ENCODE peak calls at places on chromosomes 11 and 22, in four cellular contexts. One of them, this sample, is unnamed. For H3K4me1, the result is how much of the 10 kb centered on the place peaks cover.

GRCh38 chr11:2377511-2378443 is 667 bp downstream of the CD81 start:
- DNase-seq in lower lobe of right lung: peak
- DNase-seq in IMR-90: peak
- DNase-seq in HepG2: no peak
- DNase-seq in this sample: peak

GRCh38 chr11:27215471-27216267 is 147.3 kb downstream of the CCDC34 start:
- DNase-seq in lower lobe of right lung: peak
- DNase-seq in HepG2: no peak
- DNase-seq in IMR-90: no peak
- DNase-seq in this sample: no peak

GRCh38 chr22:17647996-17648395 is 9.4 kb downstream of the BCL2L13 start:
- DNase-seq in HepG2: no peak
- DNase-seq in lower lobe of right lung: no peak
- DNase-seq in IMR-90: no peak
- DNase-seq in this sample: no peak

GRCh38 chr11:121634889-121635288 is 182.1 kb upstream of the SORL1-AS1 start:
- DNase-seq in HepG2: no peak
- DNase-seq in IMR-90: peak
- DNase-seq in lower lobe of right lung: no peak
- DNase-seq in this sample: no peak

GRCh38 chr11:62340269-62340901 is 3.1 kb downstream of the ASRGL1 start:
- DNase-seq in IMR-90: peak
- DNase-seq in HepG2: peak
- DNase-seq in lower lobe of right lung: peak
- DNase-seq in this sample: peak

GRCh38 chr22:33192156-33192555 is 134.0 kb upstream of the SYN3 start:
- DNase-seq in HepG2: no peak
- DNase-seq in lower lobe of right lung: no peak
- DNase-seq in IMR-90: no peak
- DNase-seq in this sample: no peak

GRCh38 chr11:27898166-27898565 is 197.9 kb upstream of the BDNF start:
- DNase-seq in IMR-90: no peak
- DNase-seq in lower lobe of right lung: no peak
- DNase-seq in HepG2: no peak
- DNase-seq in this sample: no peak

GRCh38 chr11:85682330-85683305 is 3.4 kb downstream of the CCDC89 start:
- DNase-seq in HepG2: no peak
- DNase-seq in lower lobe of right lung: peak
- DNase-seq in IMR-90: peak
- DNase-seq in this sample: peak

GRCh38 chr11:81840375-81840774 is 893.3 kb downstream of the FAM181B start:
- DNase-seq in lower lobe of right lung: no peak
- DNase-seq in HepG2: no peak
- DNase-seq in IMR-90: no peak
- DNase-seq in this sample: no peak

GRCh38 chr22:26259510-26259909 is 90.2 kb downstream of the SEZ6L start:
- DNase-seq in IMR-90: peak
- DNase-seq in HepG2: peak
- DNase-seq in lower lobe of right lung: no peak
- DNase-seq in this sample: no peak

GRCh38 chr11:120413480-120413879 is 77.3 kb downstream of the ARHGEF12 start:
- DNase-seq in lower lobe of right lung: no peak
- DNase-seq in IMR-90: peak
- DNase-seq in HepG2: no peak
- DNase-seq in this sample: no peak

GRCh38 chr11:127445476-127445875 is 444.9 kb upstream of the KIRREL3 start:
- DNase-seq in lower lobe of right lung: no peak
- DNase-seq in HepG2: no peak
- DNase-seq in IMR-90: no peak
- DNase-seq in this sample: no peak

GRCh38 chr22:40637181-40638150 is 947 bp upstream of the MRTFA start:
- DNase-seq in HepG2: no peak
- DNase-seq in IMR-90: no peak
- DNase-seq in lower lobe of right lung: peak
- DNase-seq in this sample: peak

GRCh38 chr11:14809466-14809865 is 82.6 kb downstream of the CYP2R1 start:
- DNase-seq in lower lobe of right lung: no peak
- DNase-seq in HepG2: no peak
- DNase-seq in IMR-90: peak
- DNase-seq in this sample: no peak

GRCh38 chr22:29523761-29524160 is 29.8 kb downstream of the THOC5 start:
- DNase-seq in lower lobe of right lung: no peak
- DNase-seq in IMR-90: no peak
- DNase-seq in HepG2: no peak
- DNase-seq in this sample: no peak

GRCh38 chr22:44394246-44395115 is 81.7 kb upstream of the SHISAL1 start:
- DNase-seq in IMR-90: no peak
- DNase-seq in lower lobe of right lung: no peak
- DNase-seq in HepG2: no peak
- DNase-seq in this sample: peak

GRCh38 chr11:129694538-129694937 is 121.1 kb upstream of the TMEM45B start:
- DNase-seq in lower lobe of right lung: no peak
- DNase-seq in IMR-90: no peak
- DNase-seq in HepG2: no peak
- DNase-seq in this sample: no peak

GRCh38 chr11:66904981-66905521 is 48.2 kb downstream of the LRFN4 start:
- DNase-seq in IMR-90: no peak
- DNase-seq in lower lobe of right lung: no peak
- DNase-seq in HepG2: no peak
- DNase-seq in this sample: no peak

GRCh38 chr11:94780432-94780831 is 12.3 kb downstream of the AMOTL1 start:
- DNase-seq in IMR-90: no peak
- DNase-seq in lower lobe of right lung: no peak
- DNase-seq in HepG2: no peak
- DNase-seq in this sample: no peak
- H3K4me1 ChIP-seq in IMR-90: under half
- H3K4me1 ChIP-seq in lower lobe of right lung: half or more
- H3K4me1 ChIP-seq in HepG2: under half
- H3K4me1 ChIP-seq in this sample: under half

GRCh38 chr22:22820076-22820475 is 67.5 kb upstream of the IGLL5 start:
- DNase-seq in HepG2: no peak
- DNase-seq in lower lobe of right lung: no peak
- DNase-seq in IMR-90: no peak
- DNase-seq in this sample: no peak
- H3K27ac ChIP-seq in HepG2: no peak
- H3K27ac ChIP-seq in lower lobe of right lung: peak
- H3K27ac ChIP-seq in IMR-90: no peak
- H3K27ac ChIP-seq in this sample: no peak

GRCh38 chr22:36336246-36337182 is 51.3 kb downstream of the MYH9 start:
- DNase-seq in HepG2: no peak
- DNase-seq in lower lobe of right lung: no peak
- DNase-seq in IMR-90: no peak
- DNase-seq in this sample: no peak

GRCh38 chr22:36340621-36341020 is 47.1 kb downstream of the MYH9 start:
- DNase-seq in HepG2: peak
- DNase-seq in IMR-90: no peak
- DNase-seq in lower lobe of right lung: no peak
- DNase-seq in this sample: no peak

GRCh38 chr22:36341640-36342041 is 46.1 kb downstream of the MYH9 start:
- DNase-seq in HepG2: peak
- DNase-seq in lower lobe of right lung: no peak
- DNase-seq in IMR-90: no peak
- DNase-seq in this sample: no peak

GRCh38 chr22:36337365-36338130 is 50.2 kb downstream of the MYH9 start:
- DNase-seq in HepG2: no peak
- DNase-seq in IMR-90: no peak
- DNase-seq in lower lobe of right lung: no peak
- DNase-seq in this sample: no peak

GRCh38 chr22:36339171-36340065 is 48.3 kb downstream of the MYH9 start:
- DNase-seq in IMR-90: peak
- DNase-seq in lower lobe of right lung: no peak
- DNase-seq in HepG2: no peak
- DNase-seq in this sample: no peak
- H3K4me1 ChIP-seq in IMR-90: half or more
- H3K4me1 ChIP-seq in lower lobe of right lung: half or more
- H3K4me1 ChIP-seq in HepG2: half or more
- H3K4me1 ChIP-seq in this sample: under half

GRCh38 chr11:96112192-96113099 is 188.5 kb upstream of the MTMR2 start:
- DNase-seq in lower lobe of right lung: no peak
- DNase-seq in HepG2: no peak
- DNase-seq in IMR-90: peak
- DNase-seq in this sample: no peak
- H3K27ac ChIP-seq in lower lobe of right lung: peak
- H3K27ac ChIP-seq in HepG2: no peak
- H3K27ac ChIP-seq in IMR-90: peak
- H3K27ac ChIP-seq in this sample: peak

DNA sequence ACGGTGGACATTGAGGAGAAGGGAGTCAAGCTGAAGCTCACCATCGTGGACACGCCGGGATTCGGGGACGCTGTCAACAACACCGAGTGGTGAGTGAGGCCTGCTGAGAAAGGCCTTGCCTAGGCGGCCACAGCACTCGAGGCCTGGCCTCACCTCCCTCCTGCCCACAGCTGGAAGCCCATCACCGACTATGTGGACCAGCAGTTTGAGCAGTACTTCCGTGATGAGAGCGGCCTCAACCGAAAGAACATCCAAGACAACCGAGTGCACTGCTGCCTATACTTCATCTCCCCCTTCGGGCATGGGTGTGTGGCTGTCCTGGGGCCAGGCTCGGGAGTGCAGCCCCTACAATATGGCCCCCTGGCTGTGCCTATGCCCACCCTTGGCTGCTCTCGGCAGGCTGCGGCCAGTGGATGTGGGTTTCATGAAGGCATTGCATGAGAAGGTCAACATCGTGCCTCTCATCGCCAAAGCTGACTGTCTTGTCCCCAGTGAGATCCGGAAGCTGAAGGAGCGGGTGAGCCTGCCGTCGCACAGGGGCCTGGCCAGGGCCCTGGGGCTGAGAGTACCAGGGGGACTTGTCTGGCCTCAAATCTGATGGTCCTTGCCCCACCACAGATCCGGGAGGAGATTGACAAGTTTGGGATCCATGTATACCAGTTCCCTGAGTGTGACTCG is 3.0 kb upstream of the GP1BB start:
- DNase-seq in IMR-90: no peak
- DNase-seq in lower lobe of right lung: no peak
- DNase-seq in HepG2: no peak
- DNase-seq in this sample: no peak
- H3K4me1 ChIP-seq in IMR-90: under half
- H3K4me1 ChIP-seq in lower lobe of right lung: under half
- H3K4me1 ChIP-seq in HepG2: under half
- H3K4me1 ChIP-seq in this sample: under half

DNA sequence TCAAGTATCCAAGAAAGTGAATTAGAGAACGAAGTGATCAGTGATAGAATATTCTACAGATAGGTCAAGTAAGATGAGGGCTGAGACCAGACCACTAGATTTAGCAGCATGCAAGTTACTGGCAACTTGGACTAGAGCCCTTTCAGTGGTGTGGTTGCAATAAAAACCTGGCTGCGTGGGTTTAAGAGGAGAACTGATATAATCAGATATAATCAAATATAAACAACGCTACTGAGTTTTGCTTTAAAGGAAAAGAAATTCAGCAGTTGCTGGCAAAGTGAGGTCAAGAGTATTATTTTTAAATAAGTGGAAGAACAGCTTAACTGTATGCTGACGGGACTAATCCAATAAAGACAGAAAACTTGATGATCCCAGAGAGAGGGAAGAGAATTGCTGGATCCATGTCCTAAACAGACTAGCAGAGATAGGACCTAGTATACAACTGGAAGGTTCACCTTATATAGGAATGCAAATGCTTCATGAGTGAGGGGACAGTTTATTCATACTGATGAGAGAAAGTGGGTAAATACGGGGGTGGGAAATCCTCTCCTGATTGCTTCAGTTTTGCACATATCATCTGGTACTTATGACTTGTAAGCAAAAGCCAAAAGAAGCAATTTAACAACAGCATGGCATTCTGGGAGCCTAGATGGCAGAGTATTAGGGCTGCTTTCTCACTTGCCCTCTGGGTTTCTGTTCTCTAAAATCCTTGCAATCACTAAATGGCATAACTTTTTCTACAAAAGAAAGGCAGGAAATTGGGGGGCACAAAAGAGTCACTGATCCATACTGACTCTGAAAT is 146.2 kb downstream of the RBFOX2 start:
- DNase-seq in HepG2: no peak
- DNase-seq in lower lobe of right lung: no peak
- DNase-seq in IMR-90: peak
- DNase-seq in this sample: no peak
- H3K27ac ChIP-seq in HepG2: no peak
- H3K27ac ChIP-seq in lower lobe of right lung: peak
- H3K27ac ChIP-seq in IMR-90: no peak
- H3K27ac ChIP-seq in this sample: no peak

This sample was measured in tibial nerve.